ENCODE peak calls at places on chromosomes 5 and 9, in seven cellular contexts. One of them, this sample, is unnamed.

GRCh38 chr9:93884808-93885207 is 70.3 kb downstream of the BARX1 start:
- DNase-seq in hepatocyte: no peak
- DNase-seq in endothelial cell of umbilical vein: no peak
- DNase-seq in GM12878: no peak
- DNase-seq in GM23338: no peak
- DNase-seq in fibroblast of lung: no peak
- DNase-seq in PC-9: no peak
- DNase-seq in this sample: no peak

GRCh38 chr9:133374612-133375115 is 1.2 kb downstream of the SURF4 start:
- DNase-seq in GM23338: no peak
- DNase-seq in endothelial cell of umbilical vein: no peak
- DNase-seq in hepatocyte: no peak
- DNase-seq in fibroblast of lung: peak; percentile 60
- DNase-seq in GM12878: no peak
- DNase-seq in PC-9: no peak
- DNase-seq in this sample: no peak

GRCh38 chr9:92501671-92502393 is 19.5 kb upstream of the ASPN start:
- DNase-seq in GM12878: no peak
- DNase-seq in fibroblast of lung: peak; percentile 41
- DNase-seq in hepatocyte: peak; percentile 57
- DNase-seq in PC-9: peak; percentile 43
- DNase-seq in GM23338: peak; percentile 63
- DNase-seq in endothelial cell of umbilical vein: peak; percentile 45
- DNase-seq in this sample: peak; percentile 30

GRCh38 chr9:137682431-137682991 is 63.7 kb downstream of the EHMT1 start:
- DNase-seq in GM23338: no peak
- DNase-seq in hepatocyte: no peak
- DNase-seq in PC-9: no peak
- DNase-seq in endothelial cell of umbilical vein: no peak
- DNase-seq in fibroblast of lung: no peak
- DNase-seq in GM12878: no peak
- DNase-seq in this sample: peak; percentile 83

GRCh38 chr9:37540634-37541033 is 35.5 kb downstream of the FBXO10 start:
- DNase-seq in fibroblast of lung: no peak
- DNase-seq in GM12878: no peak
- DNase-seq in hepatocyte: no peak
- DNase-seq in endothelial cell of umbilical vein: no peak
- DNase-seq in GM23338: no peak
- DNase-seq in PC-9: no peak
- DNase-seq in this sample: no peak

GRCh38 chr9:82254646-82255367 is 266.2 kb downstream of the SPATA31D1 start:
- DNase-seq in PC-9: no peak
- DNase-seq in hepatocyte: no peak
- DNase-seq in endothelial cell of umbilical vein: no peak
- DNase-seq in GM12878: no peak
- DNase-seq in GM23338: no peak
- DNase-seq in fibroblast of lung: no peak
- DNase-seq in this sample: no peak

GRCh38 chr9:122087406-122088200 is 5.5 kb downstream of the TTLL11 start:
- DNase-seq in PC-9: peak; percentile 17
- DNase-seq in GM12878: no peak
- DNase-seq in fibroblast of lung: peak; percentile 76
- DNase-seq in GM23338: no peak
- DNase-seq in hepatocyte: no peak
- DNase-seq in endothelial cell of umbilical vein: no peak
- DNase-seq in this sample: no peak

GRCh38 chr5:172235132-172235780 is 41.3 kb downstream of the EFCAB9 start:
- DNase-seq in endothelial cell of umbilical vein: no peak
- DNase-seq in hepatocyte: peak; percentile 21
- DNase-seq in GM12878: peak; percentile 59
- DNase-seq in fibroblast of lung: peak; percentile 5
- DNase-seq in GM23338: no peak
- DNase-seq in PC-9: no peak
- DNase-seq in this sample: peak; percentile 29

GRCh38 chr5:150791536-150791935 is 13.0 kb downstream of the SMIM3 start:
- DNase-seq in endothelial cell of umbilical vein: no peak
- DNase-seq in GM23338: no peak
- DNase-seq in fibroblast of lung: peak; percentile 61
- DNase-seq in hepatocyte: no peak
- DNase-seq in GM12878: no peak
- DNase-seq in PC-9: no peak
- DNase-seq in this sample: no peak

DNA sequence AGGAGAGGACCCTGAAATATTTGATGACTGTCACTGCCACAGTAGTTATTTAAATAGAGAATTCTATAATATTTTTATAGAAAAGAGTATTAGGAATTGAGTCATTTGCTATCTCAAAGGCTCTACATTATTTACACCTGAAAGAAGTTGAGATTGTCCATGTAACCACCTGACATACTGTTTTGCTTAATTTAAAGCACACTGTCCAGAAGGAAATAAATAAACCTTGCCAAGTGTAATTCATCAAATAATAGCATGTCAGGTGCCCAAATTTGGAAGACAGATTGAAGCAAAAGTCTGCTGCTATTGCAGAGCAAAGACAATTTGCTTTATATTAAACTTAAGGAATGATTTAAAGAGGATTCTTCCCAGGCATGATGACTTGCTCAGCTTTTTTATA is 64.9 kb downstream of the DAPK1 start:
- DNase-seq in GM12878: no peak
- DNase-seq in GM23338: no peak
- DNase-seq in hepatocyte: no peak
- DNase-seq in fibroblast of lung: no peak
- DNase-seq in endothelial cell of umbilical vein: no peak
- DNase-seq in PC-9: no peak
- DNase-seq in this sample: no peak
- H4K20me1 ChIP-seq in GM12878: no peaks in the 10 kb centered on the region
- H4K20me1 ChIP-seq in GM23338: peaks cover 56% of the 10 kb centered on the region
- H4K20me1 ChIP-seq in hepatocyte: no peaks in the 10 kb centered on the region
- H4K20me1 ChIP-seq in fibroblast of lung: no peaks in the 10 kb centered on the region
- H4K20me1 ChIP-seq in endothelial cell of umbilical vein: no peaks in the 10 kb centered on the region
- H4K20me1 ChIP-seq in PC-9: no peaks in the 10 kb centered on the region
- H4K20me1 ChIP-seq in this sample: no peaks in the 10 kb centered on the region

DNA sequence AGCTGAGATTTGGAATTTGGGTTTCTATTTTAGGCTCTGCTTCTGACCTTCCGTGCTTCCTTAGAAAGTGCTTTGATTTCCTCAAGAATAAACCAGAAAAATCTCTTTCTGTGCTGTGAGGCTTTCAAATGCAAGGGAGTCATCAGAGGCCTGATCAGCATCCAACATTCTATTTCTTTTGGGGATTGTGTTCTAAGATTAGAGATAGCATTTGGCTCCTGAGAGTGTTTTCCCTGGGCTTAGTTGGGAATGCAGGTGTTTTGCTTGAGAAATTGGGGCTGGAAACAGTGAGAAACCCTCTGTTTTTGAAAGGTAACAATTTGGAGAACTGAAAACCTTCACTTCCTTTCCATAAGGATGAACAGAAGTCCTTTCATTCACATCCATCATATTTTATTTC is 296.9 kb downstream of the CSNK1G3 start:
- DNase-seq in GM23338: no peak
- DNase-seq in GM12878: no peak
- DNase-seq in endothelial cell of umbilical vein: no peak
- DNase-seq in PC-9: no peak
- DNase-seq in fibroblast of lung: no peak
- DNase-seq in hepatocyte: no peak
- DNase-seq in this sample: no peak
- H2AFZ ChIP-seq in GM23338: no peak overlapping the region
- H2AFZ ChIP-seq in GM12878: no peak overlapping the region
- H2AFZ ChIP-seq in endothelial cell of umbilical vein: no peak overlapping the region
- H2AFZ ChIP-seq in PC-9: no peak overlapping the region
- H2AFZ ChIP-seq in fibroblast of lung: no peak overlapping the region
- H2AFZ ChIP-seq in hepatocyte: no peak overlapping the region
- H2AFZ ChIP-seq in this sample: no peak overlapping the region

GRCh38 chr9:6415266-6415665 is 2.3 kb downstream of the UHRF2 start:
- DNase-seq in GM12878: no peak
- DNase-seq in GM23338: no peak
- DNase-seq in endothelial cell of umbilical vein: no peak
- DNase-seq in PC-9: no peak
- DNase-seq in hepatocyte: no peak
- DNase-seq in fibroblast of lung: no peak
- DNase-seq in this sample: peak; percentile 27
- H3K4me3 ChIP-seq in GM12878: peak overlapping the region; percentile 86
- H3K4me3 ChIP-seq in GM23338: peak overlapping the region; percentile 85
- H3K4me3 ChIP-seq in endothelial cell of umbilical vein: peak overlapping the region; percentile 53
- H3K4me3 ChIP-seq in PC-9: peak overlapping the region; percentile 79
- H3K4me3 ChIP-seq in hepatocyte: peak overlapping the region; percentile 44
- H3K4me3 ChIP-seq in fibroblast of lung: peak overlapping the region; percentile 78
- H3K4me3 ChIP-seq in this sample: peak overlapping the region; percentile 83

DNA sequence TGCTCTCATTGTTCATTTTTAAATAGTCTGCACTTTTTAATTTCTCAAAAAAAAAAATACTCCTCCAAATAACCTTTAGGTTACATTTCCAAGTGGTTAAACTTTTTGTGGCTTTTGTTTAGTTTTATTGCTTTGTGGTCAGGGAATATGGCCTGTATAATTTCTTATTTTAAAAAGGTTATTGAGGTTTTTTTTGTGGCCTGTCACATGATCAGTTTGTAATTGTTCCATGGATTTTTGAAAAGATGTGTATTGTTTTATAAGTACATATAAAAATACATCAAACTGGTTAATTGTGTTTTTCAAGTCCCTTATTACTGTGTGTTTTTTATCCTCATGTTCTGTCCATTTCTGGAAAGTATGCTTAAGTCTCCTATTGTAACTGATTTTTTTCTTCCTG is 64.0 kb downstream of the ZNF618 start:
- DNase-seq in hepatocyte: no peak
- DNase-seq in PC-9: no peak
- DNase-seq in GM12878: no peak
- DNase-seq in fibroblast of lung: peak; percentile 28
- DNase-seq in endothelial cell of umbilical vein: no peak
- DNase-seq in GM23338: no peak
- DNase-seq in this sample: no peak
- H4K20me1 ChIP-seq in hepatocyte: peaks cover 10% of the 10 kb centered on the region
- H4K20me1 ChIP-seq in PC-9: no peaks in the 10 kb centered on the region
- H4K20me1 ChIP-seq in GM12878: no peaks in the 10 kb centered on the region
- H4K20me1 ChIP-seq in fibroblast of lung: no peaks in the 10 kb centered on the region
- H4K20me1 ChIP-seq in endothelial cell of umbilical vein: no peaks in the 10 kb centered on the region
- H4K20me1 ChIP-seq in GM23338: no peaks in the 10 kb centered on the region
- H4K20me1 ChIP-seq in this sample: no peaks in the 10 kb centered on the region

GRCh38 chr9:108515856-108516255 is 339.9 kb downstream of the ACTL7B start:
- DNase-seq in fibroblast of lung: no peak
- DNase-seq in hepatocyte: no peak
- DNase-seq in GM23338: peak; percentile 24
- DNase-seq in endothelial cell of umbilical vein: no peak
- DNase-seq in PC-9: no peak
- DNase-seq in GM12878: no peak
- DNase-seq in this sample: no peak
- H2AFZ ChIP-seq in fibroblast of lung: no peak overlapping the region
- H2AFZ ChIP-seq in hepatocyte: no peak overlapping the region
- H2AFZ ChIP-seq in GM23338: peak overlapping the region; percentile 86
- H2AFZ ChIP-seq in endothelial cell of umbilical vein: no peak overlapping the region
- H2AFZ ChIP-seq in PC-9: no peak overlapping the region
- H2AFZ ChIP-seq in GM12878: no peak overlapping the region
- H2AFZ ChIP-seq in this sample: no peak overlapping the region

This sample was measured in OCI-LY7.